ENCODE peak calls at places on chromosomes 4 and X, in five cellular contexts. S is HEK293T, H is HepG2, M is H1, L is GM12878. Y is an unnamed sample.

GRCh38 chrX:45750639-45751038 is 550.0 kb upstream of the DIPK2B start:
- DNase-seq in L (no peak), S (no peak), M (no peak), H (no peak), Y (no peak)

GRCh38 chr4:33512397-33512796 is 2731.9 kb downstream of the ARAP2 start:
- DNase-seq in L (peak; percentile 19), M (no peak), S (no peak), H (no peak), Y (no peak)

GRCh38 chr4:20253799-20254409 is 2.2 kb downstream of the SLIT2 start:
- DNase-seq in L (no peak), S (no peak), M (no peak), H (no peak), Y (no peak)

GRCh38 chrX:2568125-2568524 is 67.3 kb upstream of the DHRSX start:
- DNase-seq in L (no peak), H (no peak), S (no peak), M (no peak), Y (no peak)

GRCh38 chr4:140260227-140260626 is 106.2 kb upstream of the MAML3 start:
- DNase-seq in H (no peak), L (no peak), S (no peak), M (no peak), Y (no peak)

GRCh38 chr4:118849867-118850812 is 14.2 kb upstream of the SEC24D start:
- DNase-seq in L (no peak), S (no peak), M (peak; percentile 62), H (no peak), Y (peak; percentile 63)

GRCh38 chr4:154711522-154711921 is 32.3 kb upstream of the LRAT start:
- DNase-seq in M (no peak), S (no peak), L (no peak), H (no peak), Y (no peak)

GRCh38 chrX:19554786-19555185 is 39.5 kb upstream of the MAP3K15 start:
- DNase-seq in M (no peak), S (no peak), L (peak; percentile 38), H (no peak), Y (no peak)

GRCh38 chr4:64617813-64618212 is 208.6 kb upstream of the TECRL start:
- DNase-seq in M (no peak), H (no peak), S (peak; percentile 7), L (no peak), Y (no peak)

GRCh38 chr4:143025111-143025704 is 159.5 kb upstream of the USP38 start:
- DNase-seq in L (no peak), M (no peak), H (peak; percentile 9), S (no peak), Y (no peak)

GRCh38 chr4:113952452-113953029 is 26.9 kb downstream of the ARSJ start:
- DNase-seq in L (peak; percentile 12), S (peak; percentile 59), M (peak; percentile 5), H (peak; percentile 54), Y (peak; percentile 46)

GRCh38 chr4:147543039-147543438 is 62.1 kb downstream of the EDNRA start:
- DNase-seq in L (no peak), S (no peak), H (no peak), M (no peak), Y (no peak)

GRCh38 chrX:40318796-40319195 is 221.0 kb upstream of the BCOR start:
- DNase-seq in H (no peak), L (no peak), M (no peak), S (no peak), Y (no peak)

GRCh38 chr4:185889566-185889965 is 77.6 kb upstream of the SORBS2 start:
- DNase-seq in H (no peak), S (no peak), M (no peak), L (no peak), Y (no peak)

GRCh38 chr4:10664408-10664807 is 20.2 kb downstream of the CLNK start:
- DNase-seq in L (no peak), M (no peak), S (no peak), H (no peak), Y (no peak)

GRCh38 chr4:148800943-148801342 is 358.7 kb upstream of the NR3C2 start:
- DNase-seq in M (no peak), L (no peak), H (no peak), S (no peak), Y (no peak)

GRCh38 chr4:144591401-144591800 is 54.6 kb upstream of the HHIP start:
- DNase-seq in M (no peak), L (no peak), H (no peak), S (no peak), Y (no peak)

GRCh38 chr4:148443550-148444295 is 1.5 kb upstream of the NR3C2 start:
- DNase-seq in S (peak; percentile 9), M (no peak), L (no peak), H (no peak), Y (no peak)

GRCh38 chrX:154370300-154370881 is 4.0 kb downstream of the FLNA start:
- DNase-seq in H (no peak), S (no peak), L (no peak), M (no peak), Y (no peak)

GRCh38 chr4:88843067-88843723 is 145.6 kb upstream of the NAP1L5 start:
- DNase-seq in S (no peak), H (no peak), L (no peak), M (no peak), Y (no peak)

GRCh38 chrX:125193921-125194320 is 125.8 kb upstream of the TEX13C start:
- DNase-seq in S (no peak), H (no peak), L (no peak), M (no peak), Y (no peak)

GRCh38 chr4:182971702-182972101 is 54.5 kb upstream of the DCTD start:
- DNase-seq in H (no peak), L (no peak), M (no peak), S (no peak), Y (no peak)

GRCh38 chr4:122224348-122224747 is 72.2 kb downstream of the BLTP1 start:
- DNase-seq in S (peak; percentile 37), H (no peak), L (no peak), M (no peak), Y (no peak)

GRCh38 chr4:110005461-110006056 is 92.9 kb downstream of the EGF start:
- DNase-seq in M (no peak), S (peak; percentile 52), L (peak; percentile 43), H (peak; percentile 60), Y (peak; percentile 16)

GRCh38 chr4:53644607-53645006 is 53.3 kb upstream of the LNX1 start:
- DNase-seq in H (no peak), L (no peak), M (no peak), S (no peak), Y (no peak)

GRCh38 chrX:7147431-7147977 is at the start of gene STS:
- DNase-seq in M (no peak), L (no peak), H (no peak), S (no peak), Y (no peak)

GRCh38 chr4:168765726-168766125 is 244.3 kb downstream of the CBR4 start:
- DNase-seq in M (no peak), H (no peak), S (no peak), L (no peak), Y (no peak)

GRCh38 chr4:153233761-153234371 is 29.6 kb downstream of the TRIM2 start:
- DNase-seq in L (no peak), M (no peak), H (no peak), S (no peak), Y (no peak)

GRCh38 chr4:53365121-53365485 is 758 bp downstream of the SCFD2 start:
- DNase-seq in L (no peak), S (peak; percentile 42), H (peak; percentile 11), M (no peak), Y (no peak)

GRCh38 chr4:3302164-3302785 is 9.5 kb downstream of the RGS12 start:
- DNase-seq in L (peak; percentile 21), M (no peak), S (no peak), H (no peak), Y (no peak)

GRCh38 chr4:26950446-26950845 is 89.8 kb downstream of the STIM2 start:
- DNase-seq in H (no peak), M (no peak), L (no peak), S (no peak), Y (no peak)

GRCh38 chrX:114930227-114930626 is 87.2 kb downstream of the IL13RA2 start:
- DNase-seq in M (no peak), H (no peak), L (no peak), S (no peak), Y (no peak)

DNA sequence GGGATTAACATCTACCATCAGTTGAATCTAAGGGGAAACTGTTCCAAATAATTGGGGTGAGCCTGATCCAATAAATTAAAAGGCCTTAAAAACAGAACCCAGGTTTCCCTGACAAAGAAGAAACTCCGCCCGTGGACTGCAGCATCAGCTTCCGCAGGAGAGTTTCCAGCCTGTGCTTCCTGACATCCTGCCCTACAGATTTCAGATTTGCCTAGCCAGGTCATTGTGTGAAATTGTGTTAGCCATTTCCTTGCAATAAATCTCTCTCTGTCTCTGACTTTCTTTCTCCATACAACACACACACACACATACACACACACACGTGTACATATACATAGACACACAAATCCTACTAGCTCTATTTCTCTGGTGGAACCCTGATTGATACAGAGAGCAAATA is 48.3 kb upstream of the LCORL start:
- DNase-seq in S (no peak), H (no peak), M (no peak), L (no peak), Y (no peak)
- TF ChIP-seq SUZ12 in S (no peak), H (no peak), M (no peak), L (no peak), Y (no peak)

DNA sequence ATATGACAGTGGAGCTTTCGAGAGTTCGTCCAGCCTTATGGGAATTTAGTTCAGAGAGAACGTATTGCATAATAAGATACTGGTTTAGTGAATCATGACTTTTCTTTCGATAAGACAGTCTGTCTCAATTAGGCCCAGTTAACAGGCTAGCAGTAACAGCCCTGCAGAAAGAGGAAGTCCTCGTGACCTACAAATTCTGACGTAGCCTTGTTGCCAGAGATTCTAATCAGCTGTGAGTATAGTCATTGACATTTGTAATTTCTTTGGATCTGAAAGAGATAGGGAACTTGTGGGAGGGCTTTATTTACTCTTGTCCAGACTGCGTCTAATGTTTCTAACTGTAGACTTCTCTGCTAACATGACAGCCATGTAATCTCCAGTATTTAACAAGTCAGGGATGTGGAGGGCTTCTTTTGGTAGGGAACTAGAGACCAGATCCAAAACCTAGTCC is 15.8 kb downstream of the ART3 start:
- DNase-seq in H (peak; percentile 13), S (no peak), M (no peak), L (no peak), Y (no peak)
- TF ChIP-seq SUZ12 in H (no peak), S (no peak), M (no peak), L (no peak), Y (no peak)

DNA sequence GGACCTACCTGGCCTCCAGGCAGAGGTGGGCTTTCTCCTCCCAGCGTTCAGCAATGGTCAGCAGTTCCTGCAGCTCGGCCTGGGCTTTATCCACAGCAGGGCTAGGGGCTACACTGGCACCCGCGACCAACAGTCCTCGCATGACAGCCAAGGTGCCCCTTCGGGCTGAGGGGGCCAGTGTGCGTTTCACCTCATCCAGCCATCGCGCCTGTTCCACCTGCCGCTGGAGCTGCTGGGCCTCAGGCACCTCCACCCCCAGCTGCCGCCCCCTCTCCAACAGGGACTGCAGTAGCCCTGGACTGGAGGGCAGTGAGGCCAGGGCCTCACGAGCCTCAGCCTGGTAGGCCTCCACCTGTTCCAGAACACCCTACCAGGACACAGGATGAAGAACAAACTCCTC is 28.3 kb downstream of the KDM5C start:
- DNase-seq in L (no peak), S (no peak), H (no peak), M (no peak), Y (no peak)
- TF ChIP-seq SUZ12 in L (no peak), S (no peak), H (no peak), M (no peak), Y (no peak)

DNA sequence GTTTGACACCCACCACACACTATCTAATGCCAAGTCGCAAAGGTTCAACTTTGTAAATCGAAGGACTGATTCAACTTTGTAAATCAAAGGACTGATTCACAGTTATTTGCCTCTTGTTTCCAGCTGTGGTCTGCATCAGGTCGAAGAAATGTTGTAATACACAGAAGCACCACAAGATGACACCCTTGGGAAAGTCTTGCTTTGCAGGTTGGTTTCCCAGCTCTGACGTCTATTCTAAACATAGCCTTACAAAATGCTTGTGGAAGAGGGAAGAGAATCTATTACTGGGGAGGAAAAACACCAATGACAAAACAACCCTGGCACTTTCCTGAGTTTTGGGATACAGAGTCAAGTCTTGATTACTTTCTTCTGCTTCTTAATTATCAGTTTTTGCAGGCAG is 35.3 kb downstream of the SUPT20HL1 start:
- DNase-seq in M (no peak), L (peak; percentile 51), S (peak; percentile 75), H (peak; percentile 43), Y (peak; percentile 56)
- TF ChIP-seq SUZ12 in M (no peak), L (no peak), S (no peak), H (no peak), Y (no peak)

Y was measured in NT2/D1.